ENCODE peak calls at places on chromosomes 6 and 20, in four cellular contexts. A, O, B and P are unnamed samples.

GRCh38 chr20:56943946-56944345 is 314.8 kb downstream of the TFAP2C start:
- DNase-seq in A (no peak), O (no peak), B (no peak), P (no peak)

GRCh38 chr6:117481278-117481925 is 1.1 kb upstream of the DCBLD1 start:
- DNase-seq in A (no peak), O (no peak), B (no peak), P (no peak)

GRCh38 chr6:151805286-151805840 is 2.1 kb upstream of the ESR1 start:
- DNase-seq in A (peak; percentile 66), O (no peak), B (no peak), P (peak; percentile 31)

GRCh38 chr20:36386236-36386635 is 80.1 kb downstream of the DLGAP4 start:
- DNase-seq in A (no peak), O (no peak), B (no peak), P (no peak)

GRCh38 chr6:164741938-164742451 is 567.4 kb downstream of the C6orf118 start:
- DNase-seq in A (no peak), O (no peak), B (no peak), P (no peak)

GRCh38 chr20:54510546-54511129 is 35.2 kb downstream of the DOK5 start:
- DNase-seq in A (peak; percentile 74), O (no peak), B (no peak), P (no peak)

GRCh38 chr20:2485662-2486061 is 15.1 kb upstream of the SNRPB start:
- DNase-seq in A (no peak), O (no peak), B (no peak), P (no peak)

GRCh38 chr6:169424149-169424804 is 170.6 kb upstream of the THBS2 start:
- DNase-seq in A (no peak), O (no peak), B (no peak), P (no peak)

GRCh38 chr6:19333936-19334335 is 503.2 kb upstream of the ID4 start:
- DNase-seq in A (no peak), O (no peak), B (no peak), P (no peak)

GRCh38 chr20:21280496-21281016 is 22.6 kb upstream of the XRN2 start:
- DNase-seq in A (no peak), O (no peak), B (no peak), P (no peak)

GRCh38 chr20:24718696-24719095 is 230.4 kb upstream of the CST7 start:
- DNase-seq in A (no peak), O (no peak), B (no peak), P (no peak)

GRCh38 chr6:164034602-164035140 is 620.2 kb downstream of the QKI start:
- DNase-seq in A (no peak), O (no peak), B (no peak), P (no peak)

DNA sequence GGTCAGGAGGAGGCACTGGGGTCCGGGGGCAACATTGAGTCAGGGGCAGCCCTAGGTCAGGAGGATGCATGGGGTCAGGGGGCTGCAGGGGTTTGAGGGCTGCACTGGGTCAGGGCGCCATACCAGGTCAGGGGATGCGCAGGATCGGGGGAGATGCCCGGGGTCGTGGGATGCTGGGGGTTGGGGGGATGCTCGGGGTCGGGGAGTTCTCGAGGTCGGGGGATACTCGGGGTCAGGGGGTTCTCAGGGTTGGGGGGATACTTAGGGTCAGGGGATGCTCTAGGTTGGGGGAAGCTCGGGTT is 749 bp upstream of the EXOC2 start:
- DNase-seq in A (no peak), O (no peak), B (no peak), P (no peak)
- H3K4me3 ChIP-seq in A (peak overlapping the region; percentile 88), O (peak overlapping the region; percentile 90), B (peak overlapping the region; percentile 82), P (peak overlapping the region; percentile 87)

GRCh38 chr6:16097382-16098171 is 31.3 kb upstream of the MYLIP start:
- DNase-seq in A (no peak), O (no peak), B (no peak), P (no peak)

GRCh38 chr6:16092990-16093389 is 35.9 kb upstream of the MYLIP start:
- DNase-seq in A (no peak), O (no peak), B (no peak), P (no peak)

GRCh38 chr6:16090920-16091319 is 38.0 kb upstream of the MYLIP start:
- DNase-seq in A (no peak), O (no peak), B (no peak), P (no peak)

GRCh38 chr6:16092140-16092539 is 36.7 kb upstream of the MYLIP start:
- DNase-seq in A (no peak), O (no peak), B (no peak), P (no peak)

GRCh38 chr6:16095180-16095579 is 33.7 kb upstream of the MYLIP start:
- DNase-seq in A (no peak), O (no peak), B (no peak), P (no peak)
- TF ChIP-seq POLR2A in A (no peak), O (no peak), B (no peak), P (no peak)

GRCh38 chr6:119035459-119035858 is 43.0 kb downstream of the FAM184A start:
- DNase-seq in A (no peak), O (no peak), B (no peak), P (no peak)

GRCh38 chr6:119037264-119037663 is 41.2 kb downstream of the FAM184A start:
- DNase-seq in A (no peak), O (no peak), B (no peak), P (no peak)

GRCh38 chr6:119032428-119032827 is 46.0 kb downstream of the FAM184A start:
- DNase-seq in A (no peak), O (no peak), B (no peak), P (no peak)

GRCh38 chr6:119036076-119036475 is 42.4 kb downstream of the FAM184A start:
- DNase-seq in A (no peak), O (no peak), B (no peak), P (no peak)

GRCh38 chr6:119034827-119035458 is 43.5 kb downstream of the FAM184A start:
- DNase-seq in A (no peak), O (no peak), B (no peak), P (no peak)
- H3K4me3 ChIP-seq in A (no peak overlapping the region), O (no peak overlapping the region), B (no peak overlapping the region), P (no peak overlapping the region)

GRCh38 chr20:34088871-34089479 is 23.1 kb downstream of the EIF2S2 start:
- DNase-seq in A (no peak), O (no peak), B (no peak), P (peak; percentile 47)
- TF ChIP-seq POLR2A in A (no peak), O (no peak), B (no peak), P (no peak)

GRCh38 chr20:62141043-62141396 is 2.2 kb downstream of the PSMA7 start:
- DNase-seq in A (no peak), O (no peak), B (no peak), P (no peak)
- H3K4me3 ChIP-seq in A (peak overlapping the region; percentile 82), O (peak overlapping the region; percentile 76), B (no peak overlapping the region), P (no peak overlapping the region)

GRCh38 chr6:111088668-111089003 is 1.3 kb downstream of the SLC16A10 start:
- DNase-seq in A (no peak), O (no peak), B (no peak), P (no peak)

GRCh38 chr6:111090766-111091165 is 3.5 kb downstream of the SLC16A10 start:
- DNase-seq in A (no peak), O (no peak), B (no peak), P (no peak)

GRCh38 chr6:111087871-111088667 is 766 bp downstream of the SLC16A10 start:
- DNase-seq in A (no peak), O (no peak), B (peak; percentile 10), P (peak; percentile 15)

GRCh38 chr6:111086685-111087084 is 618 bp upstream of the SLC16A10 start:
- DNase-seq in A (no peak), O (no peak), B (no peak), P (no peak)

DNA sequence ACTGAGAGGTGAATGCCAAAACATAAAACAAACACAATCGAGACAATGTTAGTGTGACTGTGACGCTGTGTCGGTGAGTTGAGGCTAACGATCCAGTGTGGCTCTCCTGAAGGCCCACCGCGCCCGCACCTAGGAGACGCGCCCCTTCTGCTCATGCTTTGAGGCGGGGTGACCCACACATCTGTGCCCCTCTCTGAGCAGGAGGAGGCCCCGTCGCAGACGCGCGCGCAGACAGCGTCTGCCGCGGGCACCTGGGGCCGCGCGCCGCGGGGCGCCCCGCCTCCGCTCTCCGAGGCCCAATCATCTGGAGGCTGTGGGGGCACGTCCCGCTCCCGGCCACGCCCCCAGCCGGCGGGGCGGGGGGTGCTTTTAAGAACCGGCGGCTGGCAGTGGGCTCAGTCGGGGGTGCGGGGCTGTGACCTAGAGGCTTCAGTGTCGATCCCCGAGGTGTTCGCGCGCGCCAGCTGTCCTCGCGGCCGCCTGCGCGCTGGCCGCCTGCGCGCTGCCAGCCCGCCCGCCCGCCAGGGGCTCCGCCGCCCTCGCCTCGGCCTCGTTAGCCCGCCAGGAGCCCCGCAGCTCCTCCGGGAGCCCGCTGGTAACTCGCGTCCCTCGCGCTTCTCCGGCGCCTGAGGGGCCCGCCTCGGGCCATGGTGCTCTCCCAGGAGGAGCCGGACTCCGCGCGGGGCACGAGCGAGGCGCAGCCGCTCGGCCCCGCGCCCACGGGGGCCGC is at the start of gene SLC16A10:
- DNase-seq in A (no peak), O (no peak), B (peak; percentile 39), P (peak; percentile 78)
- TF ChIP-seq POLR2A in A (no peak), O (peak; percentile 45), B (peak; percentile 70), P (no peak)

GRCh38 chr6:20408851-20409250 is 7.2 kb downstream of the E2F3 start:
- DNase-seq in A (no peak), O (no peak), B (no peak), P (no peak)
- H3K4me3 ChIP-seq in A (no peak overlapping the region), O (no peak overlapping the region), B (no peak overlapping the region), P (no peak overlapping the region)

GRCh38 chr20:44018684-44019637 is 104.3 kb downstream of the TOX2 start:
- DNase-seq in A (no peak), O (no peak), B (no peak), P (no peak)

GRCh38 chr20:44021186-44021585 is 106.5 kb downstream of the TOX2 start:
- DNase-seq in A (no peak), O (no peak), B (no peak), P (no peak)

GRCh38 chr20:44019638-44020335 is 105.1 kb downstream of the TOX2 start:
- DNase-seq in A (no peak), O (no peak), B (no peak), P (no peak)

GRCh38 chr20:44021900-44022299 is 107.2 kb downstream of the TOX2 start:
- DNase-seq in A (no peak), O (no peak), B (no peak), P (no peak)

GRCh38 chr20:44020406-44021148 is 105.9 kb downstream of the TOX2 start:
- DNase-seq in A (no peak), O (no peak), B (no peak), P (no peak)
- TF ChIP-seq POLR2A in A (no peak), O (no peak), B (no peak), P (no peak)